ENCODE peak calls at places on chromosome 22, in five cellular contexts. B is H9, M is H1, P is trophoblast cell, R is IMR-90. X is an unnamed sample.

GRCh38 chr22:25545677-25546076 is 18.8 kb upstream of the GRK3 start:
- DNase-seq in M (no peak), P (no peak), B (no peak), R (no peak), X (no peak)

GRCh38 chr22:26713823-26714449 is 56.5 kb downstream of the MIAT start:
- DNase-seq in R (no peak), B (no peak), P (no peak), M (no peak), X (no peak)

GRCh38 chr22:27962268-27963191 is 43.5 kb upstream of the PITPNB start:
- DNase-seq in P (peak), M (no peak), B (no peak), R (peak), X (no peak)

GRCh38 chr22:45192701-45193187 is 29.0 kb downstream of the NUP50 start:
- DNase-seq in B (peak), M (no peak), P (no peak), R (no peak), X (no peak)

GRCh38 chr22:43953988-43954771 is 1.1 kb upstream of the SAMM50 start:
- DNase-seq in P (no peak), R (no peak), B (no peak), M (no peak), X (no peak)

GRCh38 chr22:46081831-46082210 is 68.5 kb upstream of the PPARA start:
- DNase-seq in R (no peak), B (no peak), P (no peak), M (no peak), X (no peak)

GRCh38 chr22:44730034-44730433 is 22.3 kb upstream of the ARHGAP8 start:
- DNase-seq in M (no peak), P (no peak), R (no peak), B (no peak), X (no peak)

GRCh38 chr22:25567305-25567704 is 2.8 kb downstream of the GRK3 start:
- DNase-seq in B (no peak), P (no peak), M (no peak), R (no peak), X (no peak)

GRCh38 chr22:20312396-20313191 is 7.3 kb downstream of the DGCR6L start:
- DNase-seq in P (no peak), R (no peak), B (peak), M (no peak), X (no peak)

GRCh38 chr22:45504703-45505341 is 2.1 kb downstream of the FBLN1 start:
- DNase-seq in B (no peak), M (no peak), P (no peak), R (peak), X (peak)

GRCh38 chr22:33544707-33545106 is 375.6 kb downstream of the LARGE1 start:
- DNase-seq in M (no peak), B (no peak), P (no peak), R (peak), X (no peak)

GRCh38 chr22:46070722-46071450 is 79.4 kb upstream of the PPARA start:
- DNase-seq in P (no peak), R (peak), M (no peak), B (peak), X (no peak)

GRCh38 chr22:44400763-44401060 is 88.0 kb upstream of the SHISAL1 start:
- DNase-seq in B (no peak), R (no peak), P (no peak), M (no peak), X (no peak)

GRCh38 chr22:40684728-40685127 is 5.4 kb downstream of the MCHR1 start:
- DNase-seq in R (no peak), B (peak), M (peak), P (no peak), X (no peak)

GRCh38 chr22:44399906-44400762 is 87.4 kb upstream of the SHISAL1 start:
- DNase-seq in R (no peak), P (no peak), B (peak), M (no peak), X (no peak)

GRCh38 chr22:20028855-20029549 is 8.1 kb downstream of the TANGO2 start:
- DNase-seq in R (no peak), P (no peak), B (no peak), M (no peak), X (no peak)

GRCh38 chr22:46352691-46353386 is 17.3 kb downstream of the TRMU start:
- DNase-seq in B (peak), M (no peak), P (no peak), R (peak), X (no peak)

GRCh38 chr22:46542011-46542985 is 4.9 kb upstream of the CELSR1 start:
- DNase-seq in B (peak), R (peak), M (no peak), P (peak), X (peak)

GRCh38 chr22:32920032-32920628 is 118.6 kb downstream of the TIMP3 start:
- DNase-seq in P (no peak), M (no peak), R (peak), B (no peak), X (no peak)

GRCh38 chr22:44202261-44202789 is 21.6 kb downstream of the PARVG start:
- DNase-seq in R (peak), P (no peak), M (no peak), B (no peak), X (no peak)

GRCh38 chr22:44192098-44192810 is 11.5 kb downstream of the PARVG start:
- DNase-seq in M (peak), B (peak), P (no peak), R (no peak), X (no peak)

GRCh38 chr22:23893957-23894709 is at the start of gene MIF:
- DNase-seq in M (peak), B (peak), P (peak), R (peak), X (peak)

GRCh38 chr22:23893446-23893956 is 682 bp upstream of the MIF start:
- DNase-seq in M (no peak), R (no peak), P (peak), B (no peak), X (no peak)

GRCh38 chr22:23896166-23896522 is 2.0 kb downstream of the MIF start:
- DNase-seq in B (no peak), R (no peak), M (no peak), P (no peak), X (no peak)

GRCh38 chr22:23895599-23896144 is 1.5 kb downstream of the MIF start:
- DNase-seq in R (no peak), P (no peak), B (no peak), M (no peak), X (no peak)

GRCh38 chr22:23894710-23895598 is 771 bp downstream of the MIF start:
- DNase-seq in R (peak), P (peak), B (peak), M (no peak), X (peak)
- H3K14ac ChIP-seq in R (peak), P (peak), B (peak), M (no peak), X (peak)

GRCh38 chr22:24271406-24271760 is 752 bp downstream of the SPECC1L start:
- DNase-seq in P (peak), M (no peak), B (no peak), R (peak), X (no peak)
- H3K14ac ChIP-seq in P (peak), M (no peak), B (peak), R (peak), X (peak)

DNA sequence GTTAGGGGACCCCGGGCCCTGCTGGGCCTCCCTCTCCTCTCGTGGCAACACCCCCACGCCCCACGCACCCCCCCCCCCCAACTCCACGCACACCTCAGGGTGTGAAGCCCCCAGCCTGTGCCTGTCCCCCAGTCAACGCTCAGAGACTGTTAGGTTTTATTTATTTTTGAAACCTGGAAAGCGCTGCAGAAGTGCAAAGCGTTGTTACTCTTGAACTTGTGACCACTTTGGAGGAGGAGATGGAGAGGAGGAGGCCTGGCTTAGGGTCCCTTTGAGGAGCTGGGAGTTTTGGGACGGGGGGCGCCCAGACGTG is 929 bp downstream of the PIK3IP1 start:
- DNase-seq in M (no peak), R (no peak), P (no peak), B (no peak), X (no peak)
- H3K14ac ChIP-seq in M (no peak), R (peak), P (peak), B (no peak), X (no peak)

GRCh38 chr22:42269407-42270177 is 861 bp downstream of the TCF20 start:
- DNase-seq in B (peak), P (peak), M (no peak), R (no peak), X (no peak)
- H3K14ac ChIP-seq in B (peak), P (peak), M (no peak), R (no peak), X (peak)

GRCh38 chr22:23522642-23523251 is 57.3 kb downstream of the IGLL1 start:
- DNase-seq in R (no peak), P (no peak), M (no peak), B (no peak), X (no peak)

GRCh38 chr22:23521442-23522113 is 58.5 kb downstream of the IGLL1 start:
- DNase-seq in R (peak), P (peak), B (peak), M (peak), X (peak)

GRCh38 chr22:23518381-23519187 is 61.5 kb downstream of the IGLL1 start:
- DNase-seq in B (no peak), P (no peak), R (no peak), M (no peak), X (no peak)

GRCh38 chr22:23519442-23520177 is 60.5 kb downstream of the IGLL1 start:
- DNase-seq in B (no peak), P (no peak), M (no peak), R (no peak), X (no peak)

DNA sequence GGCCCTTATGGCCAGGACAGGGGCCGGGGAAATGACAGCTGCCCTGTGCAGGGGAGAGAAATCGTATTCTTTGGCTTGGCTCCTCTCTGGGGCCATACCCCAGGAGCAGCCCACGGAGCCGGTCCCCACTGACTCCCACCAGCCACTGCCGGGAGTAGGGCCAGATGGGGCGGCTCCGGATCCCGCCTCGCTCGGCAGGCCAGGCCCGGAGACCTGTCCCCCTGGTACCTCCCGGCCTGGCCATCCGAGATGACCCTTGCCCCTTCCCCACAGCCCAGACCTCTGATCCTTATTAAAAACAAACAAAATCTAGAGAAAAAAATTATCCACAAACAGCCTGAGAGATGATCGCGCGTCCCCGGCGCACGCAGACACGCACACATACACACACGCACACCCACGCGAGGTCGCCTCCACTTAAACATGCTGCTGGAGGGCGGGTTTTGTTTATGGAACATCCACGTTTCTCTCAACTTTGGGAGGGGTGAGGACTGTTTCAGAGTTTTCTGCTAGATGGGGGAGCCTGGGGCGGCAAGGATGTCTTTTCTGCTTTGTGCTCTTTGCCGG is 59.1 kb downstream of the IGLL1 start:
- DNase-seq in M (no peak), R (peak), B (no peak), P (no peak), X (peak)
- H3K14ac ChIP-seq in M (no peak), R (peak), B (no peak), P (peak), X (peak)

GRCh38 chr22:29700949-29701927 is 18.6 kb upstream of the CABP7 start:
- DNase-seq in R (peak), B (peak), M (no peak), P (peak), X (no peak)
- H3K14ac ChIP-seq in R (no peak), B (no peak), M (no peak), P (no peak), X (no peak)

DNA sequence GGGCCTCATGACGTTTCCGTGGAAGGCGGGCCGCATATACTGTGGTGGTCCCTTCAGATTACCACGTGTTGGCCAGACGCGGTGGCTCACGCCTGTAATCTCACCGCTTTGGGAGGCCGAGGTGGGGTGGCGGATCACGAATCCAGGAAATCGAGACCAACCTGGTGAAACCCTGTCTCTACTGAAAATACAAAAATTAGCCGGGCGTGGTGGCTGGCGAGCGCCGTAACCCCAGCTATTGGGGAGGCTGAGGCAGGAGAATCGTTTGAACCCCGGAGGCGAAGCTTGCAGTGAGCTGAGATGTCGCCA is 853 bp upstream of the DENND6B start:
- DNase-seq in P (no peak), M (no peak), R (no peak), B (no peak), X (no peak)
- H3K14ac ChIP-seq in P (peak), M (no peak), R (peak), B (peak), X (peak)

GRCh38 chr22:37289156-37289735 is 6.9 kb downstream of the CYTH4 start:
- DNase-seq in P (no peak), B (no peak), R (no peak), M (no peak), X (no peak)

GRCh38 chr22:37290737-37291136 is 8.4 kb downstream of the CYTH4 start:
- DNase-seq in R (peak), M (no peak), B (no peak), P (no peak), X (no peak)

GRCh38 chr22:37285937-37286336 is 3.6 kb downstream of the CYTH4 start:
- DNase-seq in M (no peak), R (no peak), P (no peak), B (no peak), X (no peak)

GRCh38 chr22:37287550-37287951 is 5.2 kb downstream of the CYTH4 start:
- DNase-seq in B (no peak), P (no peak), M (no peak), R (no peak), X (no peak)

GRCh38 chr22:37288521-37288920 is 6.2 kb downstream of the CYTH4 start:
- DNase-seq in M (no peak), B (no peak), P (no peak), R (no peak), X (no peak)
- H3K14ac ChIP-seq in M (no peak), B (no peak), P (no peak), R (no peak), X (no peak)